ENCODE peak calls at places on chromosomes 7 and 10, in eight cellular contexts. V is fibroblast of gingiva, X is uterus, K is kidney epithelial cell, H is fibroblast of mammary gland, B is epithelial cell of esophagus, G is endothelial cell, E is posterior cingulate gyrus. M is an unnamed sample.

GRCh38 chr10:110016037-110016436 is 8.3 kb downstream of the ADD3 start:
- DNase-seq in H (peak; percentile 42), V (peak; percentile 46), E (no peak), K (no peak), X (no peak), G (no peak), B (peak; percentile 47), M (no peak)

GRCh38 chr10:87177-88080 is 38.3 kb upstream of the TUBB8 start:
- DNase-seq in E (no peak), V (no peak), G (no peak), X (no peak), K (no peak), H (no peak), B (no peak), M (no peak)

GRCh38 chr7:142443614-142444013 is 185.8 kb upstream of the PRSS58 start:
- DNase-seq in H (peak; percentile 20), V (no peak), G (peak; percentile 11), E (no peak), B (no peak), K (no peak), X (no peak), M (peak; percentile 48)

GRCh38 chr10:105506258-105506657 is 865.2 kb downstream of the SORCS3 start:
- DNase-seq in H (no peak), V (no peak), X (no peak), B (no peak), K (no peak), G (no peak), E (no peak), M (no peak)

GRCh38 chr10:30928742-30929141 is 102.9 kb downstream of the ZNF438 start:
- DNase-seq in K (no peak), V (no peak), H (no peak), E (no peak), B (no peak), X (no peak), G (no peak), M (no peak)

GRCh38 chr10:78209987-78210386 is 176.3 kb downstream of the RPS24 start:
- DNase-seq in B (no peak), H (no peak), V (no peak), G (no peak), X (no peak), E (no peak), K (no peak), M (no peak)

GRCh38 chr10:34031410-34031809 is 696.9 kb upstream of the NRP1 start:
- DNase-seq in B (peak; percentile 30), H (peak; percentile 96), G (no peak), V (peak; percentile 94), E (peak; percentile 19), X (peak; percentile 50), K (no peak), M (peak; percentile 92)

GRCh38 chr7:100686201-100686821 is 7.7 kb downstream of the GIGYF1 start:
- DNase-seq in K (no peak), X (no peak), V (no peak), E (no peak), H (no peak), G (no peak), B (no peak), M (no peak)

GRCh38 chr7:119288401-119288800 is 984.6 kb upstream of the KCND2 start:
- DNase-seq in E (no peak), B (no peak), X (no peak), V (no peak), K (no peak), G (no peak), H (no peak), M (no peak)

GRCh38 chr10:132630156-132630555 is 92.6 kb downstream of the INPP5A start:
- DNase-seq in G (no peak), V (no peak), K (no peak), H (no peak), E (no peak), X (peak; percentile 11), B (no peak), M (no peak)

GRCh38 chr7:50436133-50436802 is 13.9 kb downstream of the FIGNL1 start:
- DNase-seq in G (no peak), B (peak; percentile 85), X (no peak), K (peak; percentile 72), E (no peak), H (peak; percentile 83), V (peak; percentile 57), M (peak; percentile 82)

GRCh38 chr7:124085168-124085567 is 52.3 kb upstream of the TMEM229A start:
- DNase-seq in V (no peak), G (no peak), K (no peak), E (peak; percentile 54), B (peak; percentile 56), H (no peak), X (no peak), M (no peak)

GRCh38 chr10:1706256-1706655 is 31.1 kb downstream of the ADARB2 start:
- DNase-seq in V (no peak), H (no peak), X (no peak), K (no peak), E (no peak), G (no peak), B (no peak), M (no peak)

GRCh38 chr7:83413831-83414230 is 235.1 kb downstream of the SEMA3E start:
- DNase-seq in B (no peak), G (no peak), E (no peak), V (no peak), K (no peak), X (no peak), H (peak; percentile 25), M (peak; percentile 1)